ENCODE peak calls at places on chromosomes 5 and 9, in six cellular contexts. N is cardiac muscle cell; M is CD8-positive, alpha-beta T cell; V is GM12865; H is WERI-Rb-1; O is lower leg skin. E is an unnamed sample.

GRCh38 chr9:91119147-91119546 is 242.6 kb downstream of the AUH start:
- DNase-seq in H (no peak), V (no peak), O (peak; percentile 48), N (no peak), M (no peak), E (no peak)

GRCh38 chr9:87120610-87121009 is 173.3 kb upstream of the GAS1 start:
- DNase-seq in H (no peak), O (no peak), N (no peak), V (no peak), M (no peak), E (no peak)

GRCh38 chr9:78296208-78296892 is 575 bp upstream of the PSAT1 start:
- DNase-seq in O (peak; percentile 24), N (peak; percentile 69), M (no peak), V (peak; percentile 6), H (no peak), E (no peak)

GRCh38 chr5:73093943-73094342 is 26.4 kb upstream of the TMEM171 start:
- DNase-seq in H (no peak), N (no peak), V (no peak), M (no peak), O (no peak), E (no peak)

GRCh38 chr9:120368799-120369198 is 211.2 kb downstream of the CDK5RAP2 start:
- DNase-seq in H (no peak), V (no peak), O (no peak), M (no peak), N (no peak), E (no peak)

GRCh38 chr9:121826711-121827110 is 175.3 kb downstream of the DAB2IP start:
- DNase-seq in O (no peak), H (no peak), V (no peak), N (no peak), M (no peak), E (no peak)

GRCh38 chr9:78871452-78872331 is 574.8 kb downstream of the PSAT1 start:
- DNase-seq in M (no peak), N (no peak), H (no peak), O (no peak), V (no peak), E (no peak)

GRCh38 chr5:118857700-118858099 is 130.6 kb downstream of the DTWD2 start:
- DNase-seq in H (no peak), V (no peak), O (no peak), N (peak; percentile 14), M (no peak), E (no peak)

GRCh38 chr5:42944989-42945388 is 95.1 kb downstream of the ANXA2R start:
- DNase-seq in V (no peak), O (no peak), H (no peak), N (no peak), M (no peak), E (no peak)

DNA sequence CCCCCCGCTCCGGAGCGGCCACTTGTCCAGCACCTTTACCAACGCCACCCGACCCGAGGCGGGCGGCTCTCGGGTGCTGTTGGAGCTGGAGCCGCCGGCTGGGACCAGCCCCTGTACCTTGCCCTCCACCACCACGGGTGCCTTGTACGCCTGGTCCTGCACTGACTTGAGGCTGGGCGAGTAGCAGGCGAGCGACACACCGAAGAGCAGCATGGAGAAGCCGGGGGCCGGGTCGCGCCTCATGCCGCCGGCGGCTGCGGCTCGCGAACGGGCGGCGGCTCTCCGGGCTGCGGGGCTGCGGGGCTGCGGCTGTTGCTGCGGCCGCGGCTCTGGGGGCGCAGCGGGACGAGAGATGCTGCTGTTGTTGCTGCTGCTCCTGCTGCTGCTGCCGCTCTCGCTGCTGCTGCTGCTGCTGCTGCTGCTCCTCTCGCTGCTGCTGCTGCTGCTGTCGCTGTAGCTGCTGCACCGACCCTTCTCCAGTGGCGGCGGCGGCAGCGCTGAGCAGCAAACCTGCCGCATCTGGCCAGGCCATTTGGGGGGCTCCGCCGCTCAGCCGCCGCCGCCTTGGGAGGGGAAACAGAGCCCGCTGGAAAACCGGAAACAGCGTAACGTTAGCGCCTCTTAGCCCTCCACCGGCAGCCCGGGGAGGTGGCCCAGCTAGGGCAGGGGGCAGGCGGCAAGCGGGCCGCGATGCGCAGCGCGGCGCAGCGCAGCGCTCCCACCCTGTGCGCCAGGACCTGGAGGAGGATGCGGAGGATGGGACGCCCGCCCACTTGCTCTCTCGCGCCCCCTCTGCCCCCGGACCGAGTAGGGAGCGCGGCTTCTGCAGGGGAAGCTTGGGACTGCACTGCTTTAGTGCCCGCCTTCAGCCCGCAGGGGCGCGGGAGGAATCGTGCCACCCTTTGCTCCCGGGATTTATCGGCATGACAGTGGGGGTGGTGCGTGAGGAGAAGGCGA is at the start of gene NRG2:
- DNase-seq in N (peak; percentile 86), V (peak; percentile 88), H (peak; percentile 87), O (peak; percentile 37), M (peak; percentile 64), E (peak; percentile 63)
- TF ChIP-seq CTCF in N (peak; percentile 43), V (peak; percentile 71), H (peak; percentile 77), O (no peak), M (peak; percentile 23), E (peak; percentile 31)

DNA sequence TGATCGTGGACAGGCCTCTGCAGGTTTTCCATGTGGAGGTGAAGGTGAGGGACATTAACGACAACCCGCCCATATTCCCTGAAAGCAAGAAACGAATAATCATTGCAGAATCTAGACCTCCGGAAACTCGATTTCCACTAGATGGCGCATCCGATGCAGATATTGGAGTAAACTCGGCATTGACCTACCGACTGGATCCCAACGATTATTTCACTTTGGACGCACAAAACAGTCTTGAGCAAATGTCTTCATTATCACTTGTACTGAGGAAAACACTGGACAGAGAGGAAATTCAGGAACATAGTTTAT is 621 bp downstream of the PCDHA13 start:
- DNase-seq in M (no peak), N (peak; percentile 10), V (no peak), O (no peak), H (peak; percentile 79), E (no peak)
- TF ChIP-seq CTCF in M (no peak), N (no peak), V (no peak), O (no peak), H (peak; percentile 68), E (peak; percentile 60)

DNA sequence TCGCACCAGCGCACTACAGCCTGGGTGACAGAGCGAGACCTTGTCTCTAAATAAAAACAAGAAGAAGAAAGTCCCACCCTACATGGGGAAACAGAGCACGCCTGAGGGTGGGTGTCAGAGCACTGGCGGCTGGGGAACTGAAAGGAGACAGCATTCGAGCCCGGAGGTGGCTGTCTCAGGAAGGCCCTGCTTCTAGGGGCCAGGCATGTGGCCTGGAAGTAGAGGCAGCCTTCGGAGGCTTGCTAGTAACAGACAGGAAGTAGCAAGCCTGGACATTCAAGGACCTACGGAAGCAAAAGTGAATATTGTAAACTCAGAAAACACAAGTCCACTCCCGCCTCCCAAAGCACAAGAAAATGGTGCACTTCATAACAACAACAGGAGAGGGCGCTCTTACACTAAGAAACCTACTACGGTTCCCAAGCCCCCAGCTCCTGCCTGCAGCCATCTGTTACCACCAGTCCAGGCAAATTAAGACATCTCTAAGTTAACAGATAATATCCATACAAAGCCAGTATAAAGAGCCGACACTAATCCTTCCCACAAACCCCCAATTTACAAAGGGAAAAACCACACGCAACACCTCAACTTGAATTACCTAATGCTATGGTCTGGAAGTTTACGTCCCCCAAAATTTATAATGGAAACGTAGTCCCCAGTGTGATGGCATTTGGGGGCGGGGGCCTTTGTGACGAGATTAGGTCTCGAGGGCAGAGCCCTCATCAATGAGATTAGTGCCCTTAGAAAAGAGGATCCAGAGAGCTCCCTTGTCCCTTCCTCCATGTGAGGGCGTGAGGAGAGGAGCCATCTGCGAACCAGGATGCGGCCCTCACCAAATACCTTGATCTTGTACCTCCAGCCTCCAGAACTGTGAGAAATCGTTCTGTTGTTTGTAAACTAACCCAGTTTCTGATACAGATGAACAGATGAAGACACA is 7.7 kb downstream of the RASGEF1C start:
- DNase-seq in V (no peak), N (peak; percentile 61), H (peak; percentile 74), M (no peak), O (no peak), E (peak; percentile 94)
- TF ChIP-seq CTCF in V (no peak), N (peak; percentile 40), H (peak; percentile 60), M (no peak), O (no peak), E (peak; percentile 85)

DNA sequence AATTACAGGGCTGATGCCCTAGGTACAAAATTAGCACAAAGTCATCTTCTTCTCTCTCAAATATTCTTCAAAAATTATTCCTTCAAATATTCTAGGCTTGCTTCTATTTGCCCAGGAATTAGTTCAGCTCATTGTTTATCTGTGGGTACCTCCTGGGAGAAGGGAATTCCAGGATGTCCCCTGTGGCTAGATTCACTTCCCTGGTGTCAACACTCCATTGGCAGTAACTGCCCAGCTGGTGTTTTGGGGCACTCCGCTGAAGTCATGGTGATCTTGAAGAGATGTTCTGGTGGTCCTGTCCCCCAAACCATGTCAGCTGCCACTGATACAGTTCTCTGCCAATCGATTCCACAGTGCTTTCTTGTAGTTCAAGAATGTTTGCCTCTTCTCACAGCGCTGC is 26.2 kb upstream of the TGFBR1 start:
- DNase-seq in H (no peak), V (no peak), O (no peak), N (no peak), M (no peak), E (no peak)
- TF ChIP-seq CTCF in H (no peak), V (no peak), O (no peak), N (no peak), M (no peak), E (no peak)

GRCh38 chr5:52560366-52560765 is 227.3 kb upstream of the ITGA1 start:
- DNase-seq in V (no peak), H (no peak), M (no peak), N (peak; percentile 31), O (no peak), E (no peak)
- TF ChIP-seq CTCF in V (no peak), H (no peak), M (no peak), N (no peak), O (no peak), E (peak; percentile 48)